ENCODE peak calls at places on chromosomes 6 and 20, in six cellular contexts. Q, J, Z, K, X and R are unnamed samples.

GRCh38 chr6:16056263-16056870 is 72.5 kb upstream of the MYLIP start:
- DNase-seq in Q (no peak), Z (no peak), K (peak; percentile 13), X (no peak), J (no peak), R (no peak)

GRCh38 chr6:55980627-55981211 is 105.3 kb upstream of the BMP5 start:
- DNase-seq in X (no peak), Z (peak; percentile 29), Q (peak; percentile 45), J (peak; percentile 46), K (peak; percentile 8), R (no peak)

GRCh38 chr6:75236630-75237029 is 7.0 kb downstream of the COX7A2 start:
- DNase-seq in J (no peak), Z (no peak), Q (no peak), K (no peak), X (no peak), R (no peak)

GRCh38 chr6:131761061-131761761 is 46.6 kb upstream of the ENPP1 start:
- DNase-seq in K (peak; percentile 20), J (no peak), Z (no peak), X (no peak), Q (no peak), R (no peak)

GRCh38 chr20:57030611-57031600 is 235.5 kb downstream of the BMP7 start:
- DNase-seq in X (no peak), K (no peak), Z (no peak), Q (peak; percentile 62), J (no peak), R (no peak)

GRCh38 chr6:241331-241865 is 50.9 kb upstream of the DUSP22 start:
- DNase-seq in K (no peak), Z (no peak), J (no peak), Q (no peak), X (no peak), R (no peak)

GRCh38 chr6:109867009-109867969 is 110.8 kb upstream of the GPR6 start:
- DNase-seq in Q (no peak), Z (no peak), X (no peak), K (no peak), J (no peak), R (no peak)

GRCh38 chr6:33588894-33589293 is 8.8 kb upstream of the BAK1 start:
- DNase-seq in Z (no peak), Q (no peak), X (no peak), J (no peak), K (no peak), R (no peak)

GRCh38 chr6:95501032-95501904 is 76.1 kb upstream of the MANEA start:
- DNase-seq in Q (no peak), Z (no peak), J (no peak), X (no peak), K (no peak), R (no peak)

GRCh38 chr6:34018961-34019606 is 126.8 kb downstream of the GRM4 start:
- DNase-seq in Q (no peak), J (no peak), K (no peak), X (no peak), Z (no peak), R (no peak)

GRCh38 chr6:28001351-28001750 is 44.3 kb downstream of the OR2B6 start:
- DNase-seq in Z (no peak), X (no peak), K (no peak), J (no peak), Q (no peak), R (no peak)

GRCh38 chr20:7492257-7492656 is 448.0 kb downstream of the HAO1 start:
- DNase-seq in X (no peak), Q (no peak), Z (no peak), K (no peak), J (no peak), R (no peak)

GRCh38 chr20:39880890-39881289 is 808.1 kb downstream of the MAFB start:
- DNase-seq in Q (no peak), K (peak; percentile 62), X (peak; percentile 36), J (no peak), Z (no peak), R (no peak)

GRCh38 chr6:57262901-57263694 is 41.0 kb upstream of the RAB23 start:
- DNase-seq in J (no peak), X (no peak), Q (no peak), K (peak; percentile 49), Z (no peak), R (no peak)

GRCh38 chr20:32116079-32116521 is 6.6 kb downstream of the TM9SF4 start:
- DNase-seq in Z (no peak), X (no peak), K (no peak), Q (no peak), J (no peak), R (no peak)

GRCh38 chr6:117448732-117449131 is 23.0 kb upstream of the ROS1 start:
- DNase-seq in Z (no peak), Q (no peak), K (peak; percentile 91), J (peak; percentile 65), X (no peak), R (no peak)

GRCh38 chr20:40160151-40160550 is 528.9 kb downstream of the MAFB start:
- DNase-seq in X (peak; percentile 70), K (peak; percentile 41), J (peak; percentile 55), Z (peak; percentile 23), Q (peak; percentile 48), R (no peak)

GRCh38 chr6:157035576-157035975 is 258.4 kb downstream of the ARID1B start:
- DNase-seq in J (no peak), Z (no peak), X (no peak), Q (no peak), K (no peak), R (no peak)

GRCh38 chr20:62913043-62913630 is 13.2 kb downstream of the DIDO1 start:
- DNase-seq in J (no peak), X (no peak), Q (no peak), Z (no peak), K (no peak), R (no peak)
- TF ChIP-seq CTCF in J (no peak), X (no peak), Q (no peak), Z (no peak), K (no peak), R (no peak)

DNA sequence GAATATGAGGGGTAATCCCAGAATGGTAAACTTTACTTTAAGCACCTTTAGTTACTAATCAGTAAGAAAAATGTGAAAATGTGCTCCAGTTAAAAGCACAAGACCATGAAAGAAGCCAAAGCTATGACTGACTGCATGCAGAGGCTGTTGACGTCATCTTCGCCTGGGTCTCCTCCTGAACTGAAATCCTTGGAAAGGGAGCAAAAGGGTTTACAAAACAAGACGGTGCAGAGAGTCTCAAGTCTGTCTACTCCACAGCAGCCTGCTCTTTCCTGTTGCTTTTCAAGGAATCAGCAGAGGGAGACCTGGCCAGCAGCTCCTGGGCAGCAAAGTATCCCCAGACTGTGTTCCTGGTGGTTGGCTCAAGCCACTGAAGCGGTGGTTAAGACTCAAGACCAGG is 10.2 kb downstream of the FKBP1A start:
- DNase-seq in Q (no peak), X (no peak), Z (no peak), K (no peak), J (no peak), R (no peak)
- TF ChIP-seq CTCF in Q (no peak), X (no peak), Z (no peak), K (no peak), J (no peak), R (no peak)

GRCh38 chr6:78511019-78511418 is 356.3 kb upstream of the IRAK1BP1 start:
- DNase-seq in J (no peak), K (no peak), Q (no peak), Z (no peak), X (no peak), R (no peak)

GRCh38 chr6:78517399-78517798 is 350.0 kb upstream of the IRAK1BP1 start:
- DNase-seq in X (no peak), Z (no peak), J (no peak), K (no peak), Q (no peak), R (no peak)

DNA sequence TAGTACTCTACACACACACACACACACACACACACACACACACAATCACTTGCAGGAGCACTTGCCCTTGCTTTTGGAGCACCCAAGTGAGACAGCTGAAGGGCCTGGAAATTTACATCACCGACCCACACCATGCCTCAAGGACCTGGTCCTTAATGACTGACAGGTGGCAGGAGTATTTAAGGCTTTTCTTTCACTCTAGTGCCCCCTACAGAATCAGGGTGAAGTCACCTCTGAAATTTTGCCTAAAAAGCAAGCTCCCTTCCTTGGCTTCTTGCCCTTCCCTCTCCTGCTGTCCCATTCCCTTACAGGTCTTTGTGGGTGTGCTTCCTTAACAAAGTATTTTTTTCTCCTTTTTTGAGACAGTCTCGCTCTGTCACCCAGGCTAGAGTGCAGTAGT is 353.5 kb upstream of the IRAK1BP1 start:
- DNase-seq in Q (no peak), J (no peak), K (no peak), Z (no peak), X (peak; percentile 49), R (no peak)
- TF ChIP-seq CTCF in Q (no peak), J (no peak), K (peak; percentile 2), Z (no peak), X (peak; percentile 69), R (no peak)

GRCh38 chr6:116102856-116103255 is 2.2 kb downstream of the NT5DC1 start:
- DNase-seq in K (no peak), X (no peak), Q (no peak), J (no peak), Z (no peak), R (no peak)

GRCh38 chr6:116108836-116109235 is 8.2 kb downstream of the NT5DC1 start:
- DNase-seq in J (no peak), X (no peak), Z (no peak), Q (no peak), K (no peak), R (no peak)

GRCh38 chr6:116101790-116102189 is 1.1 kb downstream of the NT5DC1 start:
- DNase-seq in J (no peak), X (no peak), Z (no peak), Q (no peak), K (no peak), R (no peak)

GRCh38 chr6:116106146-116106545 is 5.5 kb downstream of the NT5DC1 start:
- DNase-seq in Z (no peak), X (no peak), Q (no peak), J (no peak), K (no peak), R (no peak)

GRCh38 chr6:116105247-116105646 is 4.6 kb downstream of the NT5DC1 start:
- DNase-seq in Q (no peak), K (no peak), X (no peak), Z (no peak), J (no peak), R (no peak)
- TF ChIP-seq CTCF in Q (no peak), K (no peak), X (no peak), Z (no peak), J (no peak), R (no peak)

GRCh38 chr6:44100088-44100550 is 27.1 kb downstream of the MRPL14 start:
- DNase-seq in Z (no peak), K (no peak), X (no peak), Q (no peak), J (peak; percentile 61), R (no peak)
- TF ChIP-seq CTCF in Z (peak; percentile 70), K (peak; percentile 71), X (peak; percentile 73), Q (peak; percentile 41), J (peak; percentile 71), R (peak; percentile 73)